ENCODE peak calls at places on chromosome 20, in six cellular contexts. N is GM23338, O is heart left ventricle, Z is thoracic aorta, I is IMR-90, T is body of pancreas. U is an unnamed sample.

GRCh38 chr20:42018979-42019378 is 400.8 kb upstream of the CHD6 start:
- DNase-seq in N (no peak), O (no peak), Z (no peak), I (no peak), T (no peak), U (no peak)

GRCh38 chr20:63782051-63782471 is 42.5 kb downstream of the SLC2A4RG start:
- DNase-seq in N (peak; percentile 48), O (no peak), Z (no peak), I (no peak), T (no peak), U (peak; percentile 63)

GRCh38 chr20:14444106-14444505 is 106.7 kb upstream of the FLRT3 start:
- DNase-seq in N (no peak), O (no peak), Z (no peak), I (no peak), T (no peak), U (no peak)

GRCh38 chr20:58719971-58720371 is 27.4 kb downstream of the NPEPL1 start:
- DNase-seq in N (no peak), O (no peak), Z (no peak), I (no peak), T (no peak), U (no peak)

GRCh38 chr20:24981750-24982149 is 10.8 kb downstream of the APMAP start:
- DNase-seq in N (no peak), O (peak; percentile 66), Z (no peak), I (no peak), T (no peak), U (no peak)

GRCh38 chr20:62900052-62900691 is 26.1 kb downstream of the DIDO1 start:
- DNase-seq in N (peak; percentile 92), O (peak; percentile 69), Z (no peak), I (peak; percentile 64), T (peak; percentile 72), U (peak; percentile 69)

GRCh38 chr20:625360-625932 is 15.3 kb upstream of the TCF15 start:
- DNase-seq in N (no peak), O (no peak), Z (no peak), I (no peak), T (no peak), U (no peak)

GRCh38 chr20:54043044-54043967 is 27.1 kb downstream of the BCAS1 start:
- DNase-seq in N (no peak), O (no peak), Z (no peak), I (no peak), T (no peak), U (no peak)

GRCh38 chr20:38237381-38237780 is 23.2 kb downstream of the KIAA1755 start:
- DNase-seq in N (no peak), O (no peak), Z (no peak), I (no peak), T (no peak), U (no peak)

GRCh38 chr20:39089797-39090196 is 127.7 kb downstream of the DHX35 start:
- DNase-seq in N (no peak), O (no peak), Z (no peak), I (no peak), T (no peak), U (no peak)

GRCh38 chr20:38313676-38314075 is 9.7 kb downstream of the BPI start:
- DNase-seq in N (no peak), O (no peak), Z (no peak), I (no peak), T (no peak), U (no peak)

GRCh38 chr20:37296371-37296770 is 6.9 kb downstream of the MANBAL start:
- DNase-seq in N (no peak), O (no peak), Z (no peak), I (no peak), T (no peak), U (no peak)

GRCh38 chr20:32458061-32458836 is 100.1 kb downstream of the ASXL1 start:
- DNase-seq in N (peak; percentile 36), O (no peak), Z (no peak), I (no peak), T (no peak), U (no peak)

GRCh38 chr20:52937701-52938100 is 34.5 kb upstream of the TSHZ2 start:
- DNase-seq in N (peak; percentile 30), O (no peak), Z (no peak), I (no peak), T (no peak), U (no peak)

GRCh38 chr20:10790013-10790412 is 116.2 kb upstream of the JAG1 start:
- DNase-seq in N (no peak), O (no peak), Z (no peak), I (no peak), T (peak; percentile 25), U (no peak)

GRCh38 chr20:25551413-25552210 is 33.7 kb downstream of the NINL start:
- DNase-seq in N (no peak), O (no peak), Z (no peak), I (no peak), T (no peak), U (no peak)

GRCh38 chr20:20368414-20369352 is 779 bp downstream of the INSM1 start:
- DNase-seq in N (peak; percentile 10), O (no peak), Z (no peak), I (no peak), T (no peak), U (peak; percentile 50)

GRCh38 chr20:38599410-38599882 is 2.2 kb upstream of the ARHGAP40 start:
- DNase-seq in N (no peak), O (peak; percentile 82), Z (no peak), I (no peak), T (peak; percentile 78), U (no peak)

GRCh38 chr20:46199198-46199597 is 81.1 kb downstream of the CD40 start:
- DNase-seq in N (peak; percentile 95), O (no peak), Z (no peak), I (no peak), T (no peak), U (no peak)

GRCh38 chr20:46203510-46203837 is 85.4 kb downstream of the CD40 start:
- DNase-seq in N (no peak), O (no peak), Z (no peak), I (no peak), T (no peak), U (no peak)

GRCh38 chr20:46204594-46205205 is 86.6 kb downstream of the CD40 start:
- DNase-seq in N (no peak), O (no peak), Z (no peak), I (no peak), T (no peak), U (no peak)

GRCh38 chr20:46202758-46203509 is 84.8 kb downstream of the CD40 start:
- DNase-seq in N (no peak), O (no peak), Z (no peak), I (no peak), T (no peak), U (no peak)

DNA sequence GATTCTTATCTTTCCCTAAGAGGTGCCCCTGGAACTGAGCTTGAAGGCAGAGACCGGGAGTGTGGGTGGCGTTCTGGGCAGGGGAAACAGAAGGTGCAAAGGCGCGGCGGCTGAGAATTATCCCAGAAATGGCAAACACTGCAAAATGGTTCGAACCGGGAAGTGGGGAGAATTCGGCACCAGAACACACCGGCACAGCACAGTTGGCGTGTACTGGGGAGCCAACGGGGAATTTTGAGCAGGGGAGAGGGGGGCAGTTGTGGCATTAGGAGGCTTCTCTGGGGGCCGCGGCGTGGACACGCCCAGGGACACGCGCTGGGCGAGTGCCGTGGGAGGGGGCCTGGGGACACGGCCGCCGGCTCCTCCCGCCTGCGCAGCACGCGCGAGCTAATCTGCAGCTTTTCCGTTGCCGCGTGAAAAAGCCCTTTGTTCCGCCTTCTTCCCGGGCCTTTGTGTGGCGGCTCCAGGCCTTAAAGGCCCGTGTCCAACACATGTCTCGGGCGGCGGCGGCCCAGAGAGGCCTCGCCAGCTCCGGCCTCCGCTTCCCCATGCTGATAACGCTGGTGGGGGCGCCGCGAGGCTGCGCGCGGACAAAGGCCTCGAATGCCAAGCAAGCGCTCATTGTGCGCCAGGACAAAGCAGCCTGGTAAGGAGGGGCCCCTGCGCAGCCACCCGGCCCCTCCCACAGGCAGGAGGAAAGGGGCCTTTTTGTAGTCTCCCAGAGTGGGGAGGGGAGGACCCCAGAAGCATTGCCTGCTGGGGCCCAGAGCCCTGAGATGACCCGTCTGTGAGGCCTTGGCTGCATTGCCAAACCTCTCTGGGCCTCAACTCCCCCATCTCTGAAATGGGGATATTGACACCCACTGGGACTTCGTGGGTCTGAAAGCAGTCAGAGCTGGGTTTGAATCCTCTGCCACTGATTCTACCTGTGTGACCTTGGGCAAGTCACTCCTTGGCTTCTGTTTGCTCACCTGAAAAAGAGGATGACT is 82.8 kb downstream of the CD40 start:
- DNase-seq in N (peak; percentile 57), O (no peak), Z (no peak), I (no peak), T (no peak), U (no peak)
- H3K4me3 ChIP-seq in N (peak overlapping the region; percentile 34), O (no peak overlapping the region), Z (no peak overlapping the region), I (no peak overlapping the region), T (no peak overlapping the region), U (no peak overlapping the region)

DNA sequence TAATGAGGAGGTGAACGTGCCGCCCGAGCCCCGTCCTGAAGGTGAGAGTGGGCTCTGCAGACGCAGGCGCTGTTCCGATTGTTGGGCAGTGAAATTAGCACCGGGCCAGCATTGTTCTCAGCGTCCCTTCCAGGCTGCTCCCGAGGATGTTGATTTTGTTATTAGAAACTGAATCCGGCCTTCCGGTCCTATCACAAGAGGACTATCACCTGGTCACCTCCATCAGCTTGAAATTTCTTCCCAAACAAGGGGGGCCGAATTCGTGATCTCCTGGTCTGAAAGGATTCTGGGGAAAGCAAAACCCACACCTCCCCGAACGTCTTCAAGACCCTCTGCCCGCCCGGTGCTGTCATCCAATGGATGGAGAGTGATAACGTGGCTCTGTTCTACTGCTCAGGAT is 186.0 kb downstream of the TAF4 start:
- DNase-seq in N (no peak), O (no peak), Z (no peak), I (no peak), T (no peak), U (no peak)
- TF ChIP-seq CTCF in N (no peak), O (no peak), Z (no peak), I (no peak), T (no peak), U (no peak)

GRCh38 chr20:35333606-35334005 is 41.4 kb upstream of the FAM83C start:
- DNase-seq in N (no peak), O (no peak), Z (no peak), I (no peak), T (no peak), U (no peak)
- H3K27me3 ChIP-seq in N (no peaks in the 10 kb centered on the region), O (no peaks in the 10 kb centered on the region), Z (no peaks in the 10 kb centered on the region), I (no peaks in the 10 kb centered on the region), T (no peaks in the 10 kb centered on the region), U (no peaks in the 10 kb centered on the region)

GRCh38 chr20:43183526-43183925 is 6.2 kb downstream of the PTPRT start:
- DNase-seq in N (no peak), O (no peak), Z (no peak), I (no peak), T (no peak), U (no peak)

GRCh38 chr20:43188234-43188653 is 1.5 kb downstream of the PTPRT start:
- DNase-seq in N (no peak), O (no peak), Z (no peak), I (no peak), T (no peak), U (no peak)

GRCh38 chr20:43187476-43188233 is 2.1 kb downstream of the PTPRT start:
- DNase-seq in N (peak; percentile 65), O (peak; percentile 51), Z (no peak), I (peak; percentile 44), T (peak; percentile 80), U (peak; percentile 71)

GRCh38 chr20:43186312-43186711 is 3.4 kb downstream of the PTPRT start:
- DNase-seq in N (no peak), O (no peak), Z (no peak), I (no peak), T (no peak), U (no peak)

DNA sequence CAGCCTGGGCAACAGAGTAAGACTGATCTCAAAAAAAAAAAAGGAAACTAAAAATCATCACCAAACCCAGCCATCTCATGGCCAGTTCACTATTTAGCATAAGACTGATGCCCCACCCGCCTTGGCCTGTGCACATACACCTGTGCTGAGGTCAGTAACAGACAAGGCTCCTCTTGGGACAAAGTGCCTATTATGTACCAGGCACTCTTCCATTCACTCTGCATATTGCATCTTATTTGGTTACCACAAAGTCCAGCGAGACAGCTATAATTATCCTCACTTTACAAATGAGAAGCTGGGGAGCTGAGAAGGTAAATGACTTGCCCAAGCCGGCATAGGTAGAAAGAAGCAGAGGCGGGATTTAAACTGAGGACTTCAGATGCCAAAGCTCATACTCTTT is 3.8 kb downstream of the PTPRT start:
- DNase-seq in N (no peak), O (no peak), Z (no peak), I (no peak), T (no peak), U (no peak)
- H3K4me3 ChIP-seq in N (no peak overlapping the region), O (no peak overlapping the region), Z (no peak overlapping the region), I (no peak overlapping the region), T (no peak overlapping the region), U (no peak overlapping the region)